ENCODE peak calls at places on chromosome 13, in nine cellular contexts. O is C1 segment of cervical spinal cord; E is brain microvascular endothelial cell; A is H54; U is stimulated activated CD4-positive, alpha-beta T cell treated with anti-CD3 and anti-CD28 coated beads, Interleukin-1b, Interleukin-23, amount 100 ng/mL, for 1 hour; Z is psoas muscle; I is NCI-H187 treated with DMSO at 0.1 percent for 48 hours; Q is mucosa of descending colon; C is substantia nigra. S is an unnamed sample.

GRCh38 chr13:66859078-66859477 is 371.1 kb downstream of the PCDH9 start:
- DNase-seq in O (no peak), E (no peak), A (peak; percentile 6), U (no peak), Z (no peak), I (no peak), Q (no peak), C (no peak), S (no peak)

GRCh38 chr13:72204291-72204690 is 337.3 kb upstream of the DACH1 start:
- DNase-seq in O (no peak), E (peak; percentile 20), A (no peak), U (no peak), Z (no peak), I (no peak), Q (no peak), C (no peak), S (no peak)

GRCh38 chr13:53126803-53127202 is 98.2 kb downstream of the OLFM4 start:
- DNase-seq in O (no peak), E (no peak), A (no peak), U (no peak), Z (peak; percentile 51), I (no peak), Q (no peak), C (no peak), S (no peak)

GRCh38 chr13:98098511-98098910 is 44.4 kb upstream of the FARP1 start:
- DNase-seq in O (no peak), E (no peak), A (no peak), U (no peak), Z (no peak), I (no peak), Q (no peak), C (no peak), S (no peak)

GRCh38 chr13:21933001-21933400 is 262.1 kb downstream of the FGF9 start:
- DNase-seq in O (no peak), E (no peak), A (no peak), U (no peak), Z (no peak), I (no peak), Q (no peak), C (no peak), S (no peak)

GRCh38 chr13:48761256-48761655 is 107.5 kb downstream of the CYSLTR2 start:
- DNase-seq in O (no peak), E (no peak), A (no peak), U (no peak), Z (no peak), I (no peak), Q (no peak), C (no peak), S (no peak)

GRCh38 chr13:59452189-59452588 is 711.5 kb downstream of the DIAPH3 start:
- DNase-seq in O (no peak), E (no peak), A (no peak), U (no peak), Z (no peak), I (no peak), Q (no peak), C (no peak), S (peak; percentile 24)

GRCh38 chr13:79675931-79676658 is 195.1 kb downstream of the NDFIP2 start:
- DNase-seq in O (no peak), E (no peak), A (no peak), U (no peak), Z (no peak), I (no peak), Q (no peak), C (no peak), S (no peak)

GRCh38 chr13:113367771-113368170 is 3.8 kb upstream of the GRTP1 start:
- DNase-seq in O (no peak), E (no peak), A (no peak), U (no peak), Z (no peak), I (no peak), Q (no peak), C (no peak), S (no peak)

GRCh38 chr13:29301027-29301426 is 294.5 kb downstream of the SLC7A1 start:
- DNase-seq in O (no peak), E (no peak), A (no peak), U (no peak), Z (no peak), I (no peak), Q (no peak), C (no peak), S (no peak)

GRCh38 chr13:46622918-46623256 is 69.9 kb downstream of the LRCH1 start:
- DNase-seq in O (no peak), E (no peak), A (no peak), U (no peak), Z (peak; percentile 29), I (no peak), Q (no peak), C (no peak), S (no peak)

GRCh38 chr13:79228972-79229371 is 177.1 kb downstream of the RBM26 start:
- DNase-seq in O (no peak), E (no peak), A (no peak), U (no peak), Z (no peak), I (no peak), Q (no peak), C (no peak), S (no peak)

GRCh38 chr13:34620073-34620858 is 321.8 kb upstream of the NBEA start:
- DNase-seq in O (no peak), E (no peak), A (no peak), U (no peak), Z (no peak), I (no peak), Q (no peak), C (no peak), S (peak; percentile 57)

GRCh38 chr13:51584731-51585191 is 499 bp downstream of the WDFY2 start:
- DNase-seq in O (peak; percentile 63), E (peak; percentile 33), A (peak; percentile 5), U (peak; percentile 16), Z (peak; percentile 55), I (peak; percentile 27), Q (peak; percentile 80), C (no peak), S (peak; percentile 93)

GRCh38 chr13:114038211-114038613 is 64.3 kb upstream of the C13orf46 start:
- DNase-seq in O (no peak), E (no peak), A (no peak), U (no peak), Z (no peak), I (no peak), Q (no peak), C (no peak), S (peak; percentile 47)

GRCh38 chr13:97352815-97353214 is 81.2 kb upstream of the RAP2A start:
- DNase-seq in O (no peak), E (no peak), A (no peak), U (no peak), Z (no peak), I (no peak), Q (no peak), C (no peak), S (no peak)

GRCh38 chr13:95269756-95270155 is 31.5 kb downstream of the ABCC4 start:
- DNase-seq in O (no peak), E (no peak), A (no peak), U (no peak), Z (no peak), I (no peak), Q (no peak), C (no peak), S (no peak)

GRCh38 chr13:70090036-70090723 is 17.4 kb upstream of the ATXN8OS start:
- DNase-seq in O (no peak), E (no peak), A (no peak), U (no peak), Z (no peak), I (no peak), Q (no peak), C (no peak), S (no peak)

GRCh38 chr13:100941811-100942361 is 267.3 kb upstream of the TMTC4 start:
- DNase-seq in O (no peak), E (no peak), A (no peak), U (no peak), Z (no peak), I (no peak), Q (no peak), C (no peak), S (peak; percentile 53)

GRCh38 chr13:80888421-80888820 is 547.5 kb upstream of the SPRY2 start:
- DNase-seq in O (no peak), E (no peak), A (no peak), U (no peak), Z (no peak), I (no peak), Q (no peak), C (no peak), S (no peak)

GRCh38 chr13:106986687-106987434 is 418.9 kb upstream of the ARGLU1 start:
- DNase-seq in O (no peak), E (no peak), A (no peak), U (no peak), Z (no peak), I (no peak), Q (no peak), C (no peak), S (no peak)

GRCh38 chr13:27678306-27679040 is 56.8 kb downstream of the POLR1D start:
- DNase-seq in O (no peak), E (no peak), A (no peak), U (no peak), Z (no peak), I (no peak), Q (no peak), C (no peak), S (no peak)

GRCh38 chr13:65638572-65639168 is 1591.5 kb downstream of the PCDH9 start:
- DNase-seq in O (no peak), E (peak; percentile 42), A (no peak), U (no peak), Z (no peak), I (no peak), Q (no peak), C (no peak), S (no peak)

GRCh38 chr13:28819046-28819747 is 942 bp upstream of the MTUS2 start:
- DNase-seq in O (no peak), E (no peak), A (no peak), U (no peak), Z (no peak), I (no peak), Q (no peak), C (no peak), S (peak; percentile 63)

GRCh38 chr13:64239372-64239771 is 2823.7 kb upstream of the PCDH20 start:
- DNase-seq in O (no peak), E (no peak), A (no peak), U (no peak), Z (no peak), I (no peak), Q (no peak), C (no peak), S (no peak)

GRCh38 chr13:101139076-101139475 is 277.2 kb downstream of the NALCN start:
- DNase-seq in O (no peak), E (no peak), A (no peak), U (no peak), Z (no peak), I (no peak), Q (no peak), C (no peak), S (peak; percentile 35)

GRCh38 chr13:39056018-39056417 is 17.8 kb downstream of the NHLRC3 start:
- DNase-seq in O (no peak), E (no peak), A (no peak), U (no peak), Z (no peak), I (no peak), Q (no peak), C (no peak), S (no peak)

GRCh38 chr13:97205971-97206370 is 16.2 kb upstream of the MBNL2 start:
- DNase-seq in O (no peak), E (peak; percentile 88), A (peak; percentile 27), U (no peak), Z (no peak), I (no peak), Q (no peak), C (no peak), S (no peak)

S was measured in retina.